ENCODE peak calls at places on chromosome 11, in ten cellular contexts. R is stimulated activated CD8-positive, alpha-beta memory T cell treated with anti-CD3 and anti-CD28 coated beads, Interleukin-15, amount 100 ng/mL, for 24 hours; X is LoVo; Z is T-helper 1 cell; V is prostate gland; U is fibroblast of mammary gland; S is left cardiac atrium; J is ELR; D is ELF-1; G is kidney tubule cell. N is an unnamed sample.

GRCh38 chr11:77506857-77507256 is 33.0 kb upstream of the PAK1 start:
- DNase-seq in D (no peak), V (peak; percentile 71), R (no peak), Z (no peak), S (no peak), J (peak; percentile 45), X (peak; percentile 86), G (peak; percentile 36), U (no peak), N (no peak)

GRCh38 chr11:125423247-125423849 is 72.7 kb downstream of the FEZ1 start:
- DNase-seq in Z (no peak), S (peak; percentile 7), V (no peak), R (no peak), D (no peak), U (no peak), X (peak; percentile 8), G (peak; percentile 20), J (peak; percentile 17), N (no peak)

GRCh38 chr11:107818491-107818890 is 40.1 kb downstream of the SLC35F2 start:
- DNase-seq in U (no peak), V (no peak), D (no peak), G (no peak), Z (no peak), X (no peak), R (no peak), J (no peak), S (no peak), N (no peak)

GRCh38 chr11:128731041-128731663 is 37.3 kb downstream of the FLI1 start:
- DNase-seq in Z (no peak), X (no peak), R (no peak), D (no peak), J (no peak), V (no peak), S (no peak), G (no peak), U (no peak), N (no peak)

GRCh38 chr11:94017446-94017845 is 3.7 kb upstream of the HEPHL1 start:
- DNase-seq in G (peak; percentile 81), D (no peak), J (peak; percentile 86), X (no peak), U (no peak), Z (no peak), S (no peak), R (no peak), V (no peak), N (no peak)

GRCh38 chr11:45852712-45853101 is 5.4 kb downstream of the CRY2 start:
- DNase-seq in R (no peak), J (no peak), G (no peak), U (no peak), V (no peak), X (no peak), Z (no peak), D (peak; percentile 40), S (peak; percentile 52), N (no peak)

GRCh38 chr11:69361048-69361447 is 67.1 kb downstream of the MYEOV start:
- DNase-seq in U (no peak), G (no peak), V (no peak), X (no peak), Z (no peak), D (no peak), S (no peak), J (no peak), R (no peak), N (no peak)

GRCh38 chr11:123575441-123575840 is 79.0 kb downstream of the SCN3B start:
- DNase-seq in U (no peak), D (no peak), Z (no peak), G (no peak), J (no peak), S (no peak), V (no peak), X (no peak), R (no peak), N (no peak)

GRCh38 chr11:73321342-73322110 is 13.4 kb downstream of the ARHGEF17 start:
- DNase-seq in G (peak; percentile 53), Z (no peak), J (peak; percentile 79), S (peak; percentile 56), X (no peak), U (no peak), R (no peak), D (no peak), V (no peak), N (no peak)

GRCh38 chr11:110059706-110060430 is 33.3 kb upstream of the ZC3H12C start:
- DNase-seq in S (no peak), R (no peak), G (peak; percentile 9), V (no peak), X (no peak), U (no peak), J (peak; percentile 65), Z (no peak), D (no peak), N (no peak)

GRCh38 chr11:75576445-75577049 is 14.5 kb downstream of the SERPINH1 start:
- DNase-seq in S (no peak), J (peak; percentile 50), V (no peak), Z (no peak), D (peak; percentile 90), U (peak; percentile 55), G (peak; percentile 96), X (peak; percentile 46), R (no peak), N (peak; percentile 79)

GRCh38 chr11:123302751-123303195 is 107.7 kb upstream of the CLMP start:
- DNase-seq in V (no peak), S (no peak), U (peak; percentile 59), J (peak; percentile 87), G (peak; percentile 63), R (no peak), X (no peak), D (no peak), Z (no peak), N (no peak)

GRCh38 chr11:112844530-112844929 is 116.7 kb upstream of the NCAM1 start:
- DNase-seq in J (no peak), V (no peak), S (no peak), U (no peak), R (no peak), X (no peak), G (no peak), D (peak; percentile 35), Z (no peak), N (no peak)

GRCh38 chr11:35231074-35231473 is 92.1 kb downstream of the CD44 start:
- DNase-seq in X (no peak), D (no peak), J (peak; percentile 27), G (no peak), R (no peak), V (no peak), Z (no peak), S (no peak), U (no peak), N (no peak)